ENCODE peak calls at places on chromosomes 11 and 22, in four cellular contexts. J is SK-N-SH, G is K562, N is GM12878. M is an unnamed sample.

GRCh38 chr11:115100706-115101105 is 403.5 kb downstream of the CADM1 start:
- DNase-seq in J (no peak), G (no peak), N (no peak), M (no peak)

GRCh38 chr22:31148516-31148915 is 8.2 kb upstream of the PLA2G3 start:
- DNase-seq in J (no peak), G (no peak), N (no peak), M (no peak)

GRCh38 chr11:94196363-94196762 is 67.7 kb downstream of the PANX1 start:
- DNase-seq in J (no peak), G (no peak), N (no peak), M (no peak)

GRCh38 chr11:107494036-107494435 is 36.4 kb upstream of the CWF19L2 start:
- DNase-seq in J (no peak), G (no peak), N (no peak), M (no peak)

GRCh38 chr11:100930185-100930778 is 199.3 kb downstream of the PGR start:
- DNase-seq in J (peak; percentile 6), G (peak; percentile 9), N (no peak), M (peak; percentile 46)

GRCh38 chr11:77506857-77507256 is 33.0 kb upstream of the PAK1 start:
- DNase-seq in J (peak; percentile 39), G (no peak), N (no peak), M (no peak)

GRCh38 chr11:131668867-131669780 is 298.7 kb downstream of the NTM start:
- DNase-seq in J (peak; percentile 60), G (peak; percentile 85), N (no peak), M (peak; percentile 17)

GRCh38 chr11:34603129-34604001 is 17.5 kb upstream of the EHF start:
- DNase-seq in J (no peak), G (peak; percentile 85), N (no peak), M (no peak)

GRCh38 chr11:83092488-83093384 is 21.0 kb upstream of the RAB30 start:
- DNase-seq in J (peak; percentile 61), G (no peak), N (no peak), M (peak; percentile 98)

GRCh38 chr11:77106321-77106720 is 3.7 kb downstream of the OMP start:
- DNase-seq in J (no peak), G (no peak), N (no peak), M (no peak)

GRCh38 chr11:34405079-34405858 is 33.5 kb upstream of the CAT start:
- DNase-seq in J (no peak), G (no peak), N (peak; percentile 16), M (no peak)

GRCh38 chr11:75625970-75626691 is 42.7 kb downstream of the MAP6 start:
- DNase-seq in J (no peak), G (no peak), N (no peak), M (no peak)

GRCh38 chr11:2578006-2578933 is 121.5 kb downstream of the KCNQ1OT1 start:
- DNase-seq in J (peak; percentile 17), G (no peak), N (no peak), M (no peak)

GRCh38 chr11:116962108-116962507 is 124.7 kb upstream of the APOA1 start:
- DNase-seq in J (no peak), G (no peak), N (no peak), M (no peak)

GRCh38 chr11:116955949-116956348 is 118.5 kb upstream of the APOA1 start:
- DNase-seq in J (no peak), G (no peak), N (no peak), M (no peak)

GRCh38 chr11:116955548-116955947 is 118.1 kb upstream of the APOA1 start:
- DNase-seq in J (no peak), G (no peak), N (no peak), M (no peak)

GRCh38 chr11:116960916-116961315 is 123.5 kb upstream of the APOA1 start:
- DNase-seq in J (no peak), G (no peak), N (no peak), M (no peak)

GRCh38 chr11:116958246-116958645 is 120.8 kb upstream of the APOA1 start:
- DNase-seq in J (no peak), G (no peak), N (no peak), M (no peak)
- TF ChIP-seq SMC3 in J (no peak), G (no peak), N (no peak), M (no peak)

DNA sequence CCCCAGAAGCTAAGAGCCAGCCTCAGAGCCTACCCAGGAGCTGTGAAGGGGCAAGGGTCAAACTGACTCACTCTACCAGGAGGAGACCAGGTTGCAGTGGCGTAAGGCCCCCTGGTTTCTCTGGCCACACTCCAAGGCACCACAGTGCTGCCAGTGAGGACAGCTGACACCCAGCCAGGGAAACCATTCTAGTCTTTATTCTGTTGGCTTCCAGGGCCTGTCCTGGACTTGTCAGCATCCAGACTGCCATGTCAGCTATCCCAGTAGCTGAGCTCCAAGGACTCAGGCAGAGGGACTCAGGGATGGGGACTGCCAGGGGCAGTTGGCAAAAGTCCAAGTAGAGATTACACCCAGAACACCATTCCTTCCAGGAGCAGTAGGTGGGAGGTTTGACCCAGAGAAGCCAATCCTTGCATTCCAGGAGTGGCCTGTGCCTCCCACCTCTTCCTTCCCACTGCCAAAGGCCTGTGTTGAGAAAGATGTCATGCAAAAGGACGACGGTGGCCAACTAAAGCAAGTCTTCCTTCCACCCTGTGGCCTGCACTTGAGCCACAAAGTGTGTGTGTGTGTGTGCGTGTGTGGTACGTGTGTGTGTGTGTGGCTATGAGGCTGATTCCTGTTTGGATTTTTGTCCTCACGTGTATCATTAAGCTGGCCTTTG is 3.6 kb upstream of the MAPK8IP1 start:
- DNase-seq in J (peak; percentile 55), G (no peak), N (no peak), M (no peak)
- TF ChIP-seq SIN3A in J (no peak), G (no peak), N (no peak), M (no peak)

GRCh38 chr11:112132737-112133136 is 31.2 kb downstream of the IL18 start:
- DNase-seq in J (no peak), G (no peak), N (no peak), M (no peak)

GRCh38 chr11:112129656-112130055 is 34.2 kb downstream of the IL18 start:
- DNase-seq in J (no peak), G (no peak), N (no peak), M (no peak)

GRCh38 chr11:112134473-112134872 is 29.4 kb downstream of the IL18 start:
- DNase-seq in J (no peak), G (no peak), N (no peak), M (no peak)

GRCh38 chr11:112127056-112127455 is 36.8 kb downstream of the IL18 start:
- DNase-seq in J (no peak), G (no peak), N (no peak), M (no peak)

DNA sequence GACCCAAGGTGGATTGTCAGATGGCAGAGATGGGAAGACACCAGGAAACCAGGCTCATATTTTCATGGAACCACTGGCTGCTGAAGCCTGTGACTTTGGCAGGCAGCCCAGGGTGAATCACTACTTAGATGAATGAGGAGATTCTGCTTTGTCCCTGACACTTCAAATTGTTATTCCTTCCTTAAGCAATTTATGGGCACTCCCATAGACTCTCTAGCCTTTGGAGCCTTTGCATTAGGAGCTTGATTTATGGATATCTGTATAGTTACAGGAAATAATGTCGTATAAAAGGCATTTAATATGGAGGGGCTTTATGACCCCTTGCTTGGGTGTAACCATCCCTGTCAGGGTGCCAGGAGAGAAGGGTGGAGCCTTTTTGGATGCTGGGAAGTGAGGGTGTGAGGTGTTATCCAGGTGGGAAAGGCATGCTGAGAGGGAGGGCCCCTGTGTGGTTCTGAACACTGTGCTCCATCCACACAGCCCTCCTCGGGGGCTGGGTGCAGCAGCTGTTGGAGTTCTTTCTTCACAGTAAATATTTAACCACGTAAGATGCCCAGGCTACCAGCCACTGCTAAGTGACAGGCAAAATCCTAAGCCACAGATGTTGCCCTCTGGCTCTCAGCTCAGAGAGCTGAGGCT is 35.3 kb downstream of the IL18 start:
- DNase-seq in J (peak; percentile 14), G (no peak), N (no peak), M (no peak)
- TF ChIP-seq NFIC in J (peak; percentile 93), G (peak; percentile 55), N (no peak), M (no peak)

GRCh38 chr11:20097319-20098221 is 62.7 kb downstream of the DBX1 start:
- DNase-seq in J (no peak), G (no peak), N (no peak), M (no peak)
- TF ChIP-seq SMC3 in J (no peak), G (no peak), N (no peak), M (no peak)

GRCh38 chr11:6206456-6207180 is 1.3 kb downstream of the C11orf42 start:
- DNase-seq in J (no peak), G (no peak), N (no peak), M (no peak)

GRCh38 chr11:6205366-6205765 is at the start of gene C11orf42:
- DNase-seq in J (no peak), G (no peak), N (no peak), M (no peak)

GRCh38 chr11:6209801-6210200 is 4.4 kb downstream of the C11orf42 start:
- DNase-seq in J (no peak), G (no peak), N (no peak), M (no peak)

GRCh38 chr11:6214530-6214929 is 9.2 kb downstream of the C11orf42 start:
- DNase-seq in J (no peak), G (no peak), N (no peak), M (no peak)

DNA sequence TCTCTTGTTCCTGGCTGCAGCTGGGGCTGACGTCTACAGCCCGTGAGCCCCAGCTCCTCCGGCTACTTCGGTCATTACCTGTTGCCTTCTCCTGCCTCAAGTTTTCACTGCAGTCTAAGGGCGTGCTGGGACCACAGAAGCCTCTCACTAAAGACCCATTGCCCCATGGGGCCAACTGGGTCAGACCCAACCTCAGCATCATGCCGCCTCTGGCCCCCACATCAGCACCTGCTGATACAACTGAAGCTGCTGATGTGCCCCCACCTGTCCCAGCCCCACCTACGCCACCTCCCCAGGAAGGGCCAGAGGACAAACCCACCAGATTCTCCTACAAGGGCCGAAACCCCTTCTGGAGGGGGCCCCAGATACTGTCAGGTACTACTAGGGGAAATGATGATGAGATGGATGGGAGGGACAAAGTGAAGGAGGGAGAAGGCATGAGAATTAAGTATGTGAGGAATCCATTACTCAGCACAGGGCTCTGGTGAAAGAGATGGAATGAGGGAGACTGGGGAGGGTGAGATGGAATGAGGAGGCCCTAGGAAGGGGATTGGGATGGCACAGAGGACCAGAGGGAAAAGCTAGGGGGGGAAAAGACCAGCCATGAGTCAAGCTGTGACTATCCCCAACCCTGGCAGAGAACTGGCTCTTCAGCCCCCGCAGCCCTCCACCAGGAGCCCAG is 5.1 kb downstream of the C11orf42 start:
- DNase-seq in J (no peak), G (no peak), N (no peak), M (no peak)
- TF ChIP-seq SIN3A in J (no peak), G (no peak), N (no peak), M (no peak)

GRCh38 chr11:104096900-104097299 is 60.5 kb downstream of the DDI1 start:
- DNase-seq in J (no peak), G (no peak), N (no peak), M (no peak)
- TF ChIP-seq NFIC in J (no peak), G (no peak), N (no peak), M (no peak)

GRCh38 chr11:63560506-63561179 is 2.5 kb downstream of the PLAAT2 start:
- DNase-seq in J (no peak), G (no peak), N (no peak), M (no peak)
- TF ChIP-seq SMC3 in J (no peak), G (no peak), N (no peak), M (no peak)

DNA sequence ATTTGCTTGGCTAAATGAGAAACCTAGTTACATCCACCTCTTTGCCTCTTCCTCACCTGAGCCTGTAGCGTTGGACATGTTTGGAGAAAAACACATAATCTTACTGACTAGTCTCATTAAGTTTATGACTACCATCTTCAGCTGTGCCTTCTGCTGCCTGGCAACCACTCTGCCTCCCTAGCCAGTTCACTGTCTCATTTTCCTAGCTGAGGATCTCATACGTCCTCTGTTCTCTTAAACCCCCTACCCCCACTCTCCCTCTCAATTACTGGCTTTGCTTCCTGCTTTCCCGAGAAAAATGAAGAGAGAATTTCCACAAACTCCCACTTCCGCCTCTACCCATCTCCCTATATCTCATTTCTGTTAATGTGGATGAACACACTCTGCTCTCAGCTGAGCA is 239.3 kb upstream of the POU2AF2 start:
- DNase-seq in J (no peak), G (no peak), N (no peak), M (no peak)
- TF ChIP-seq SIN3A in J (no peak), G (no peak), N (no peak), M (no peak)

GRCh38 chr11:16792426-16792825 is 54.0 kb downstream of the C11orf58 start:
- DNase-seq in J (no peak), G (no peak), N (no peak), M (no peak)
- TF ChIP-seq NFIC in J (no peak), G (no peak), N (no peak), M (no peak)